ENCODE peak calls at places on chromosome 5, in five cellular contexts. A, N, I, U and T are unnamed samples.

GRCh38 chr5:172443441-172444109 is 10.8 kb downstream of the SH3PXD2B start:
- DNase-seq in A (no peak), N (peak), I (peak), U (peak), T (peak)

GRCh38 chr5:38157024-38157423 is 101.3 kb upstream of the EGFLAM start:
- DNase-seq in A (no peak), N (no peak), I (no peak), U (no peak), T (no peak)

GRCh38 chr5:14142202-14142855 is 813 bp upstream of the TRIO start:
- DNase-seq in A (no peak), N (no peak), I (no peak), U (no peak), T (peak)

GRCh38 chr5:80641353-80641752 is 13.1 kb upstream of the MSH3 start:
- DNase-seq in A (no peak), N (no peak), I (no peak), U (no peak), T (no peak)

GRCh38 chr5:179405426-179406030 is 60.3 kb upstream of the ADAMTS2 start:
- DNase-seq in A (no peak), N (no peak), I (no peak), U (no peak), T (no peak)

GRCh38 chr5:113212244-113212920 is 222.4 kb downstream of the TSSK1B start:
- DNase-seq in A (no peak), N (peak), I (peak), U (no peak), T (peak)

GRCh38 chr5:172733179-172733973 is 37.6 kb downstream of the DUSP1 start:
- DNase-seq in A (no peak), N (peak), I (peak), U (peak), T (peak)

GRCh38 chr5:14263700-14264099 is 120.6 kb downstream of the TRIO start:
- DNase-seq in A (no peak), N (no peak), I (no peak), U (no peak), T (no peak)

GRCh38 chr5:109345699-109346098 is 64.1 kb downstream of the PJA2 start:
- DNase-seq in A (no peak), N (no peak), I (no peak), U (no peak), T (no peak)

GRCh38 chr5:171954721-171955120 is 51.7 kb downstream of the FBXW11 start:
- DNase-seq in A (peak), N (peak), I (peak), U (no peak), T (no peak)

DNA sequence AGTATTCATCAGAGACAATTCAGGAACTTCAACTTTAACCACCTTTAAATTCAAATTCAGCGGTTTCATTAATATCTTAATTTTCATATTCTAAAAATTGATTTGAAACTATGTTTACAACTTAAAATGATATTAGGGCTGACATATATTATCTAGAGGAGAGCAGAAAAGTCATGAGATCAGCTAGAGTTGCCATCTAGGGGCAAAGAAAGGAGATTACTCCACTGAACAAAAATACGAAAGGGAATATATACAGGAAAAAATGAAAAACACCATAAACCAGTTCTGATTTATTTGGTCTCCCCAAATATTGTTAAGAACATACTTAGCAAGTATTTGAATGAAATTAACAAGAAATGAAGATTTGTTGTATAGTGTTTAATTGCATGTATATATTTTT is 946.3 kb downstream of the DTWD2 start:
- DNase-seq in A (no peak), N (no peak), I (no peak), U (no peak), T (peak)
- TF ChIP-seq CTCF in A (no peak), N (no peak), I (no peak), U (no peak), T (no peak)

GRCh38 chr5:58764199-58764598 is 181.3 kb downstream of the RAB3C start:
- DNase-seq in A (no peak), N (no peak), I (no peak), U (no peak), T (no peak)

GRCh38 chr5:58761418-58761817 is 178.5 kb downstream of the RAB3C start:
- DNase-seq in A (no peak), N (no peak), I (no peak), U (no peak), T (no peak)

GRCh38 chr5:58755397-58755796 is 172.5 kb downstream of the RAB3C start:
- DNase-seq in A (no peak), N (no peak), I (no peak), U (no peak), T (no peak)

GRCh38 chr5:58763390-58763789 is 180.5 kb downstream of the RAB3C start:
- DNase-seq in A (no peak), N (no peak), I (no peak), U (no peak), T (no peak)

DNA sequence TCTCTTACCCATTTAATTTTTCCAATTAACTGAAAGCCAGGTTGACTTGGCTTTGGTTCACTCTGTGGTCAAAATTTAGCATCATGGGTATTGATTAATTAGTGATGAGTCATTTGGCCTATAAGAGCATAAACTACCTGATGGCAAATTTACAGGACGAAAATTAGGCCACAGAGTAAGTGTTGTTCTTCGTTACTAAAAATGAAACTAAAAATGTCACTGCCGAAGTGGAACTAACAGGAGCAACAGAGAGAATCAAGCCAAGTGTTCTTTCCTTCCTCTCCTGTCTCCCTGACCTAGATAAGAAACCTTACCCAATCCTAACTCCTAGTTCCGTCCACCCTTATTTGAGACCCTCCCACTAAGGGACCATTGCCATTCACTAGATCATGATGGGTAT is 176.9 kb downstream of the RAB3C start:
- DNase-seq in A (no peak), N (no peak), I (no peak), U (no peak), T (no peak)
- H3K4me3 ChIP-seq in A (peak), N (no peak), I (no peak), U (no peak), T (no peak)

GRCh38 chr5:18105449-18105848 is 471.2 kb downstream of the TAF11L14 start:
- DNase-seq in A (no peak), N (no peak), I (no peak), U (no peak), T (no peak)

GRCh38 chr5:18101532-18101931 is 467.3 kb downstream of the TAF11L14 start:
- DNase-seq in A (no peak), N (no peak), I (no peak), U (no peak), T (no peak)

GRCh38 chr5:18102733-18103132 is 468.5 kb downstream of the TAF11L14 start:
- DNase-seq in A (no peak), N (no peak), I (no peak), U (no peak), T (no peak)
- TF ChIP-seq CTCF in A (no peak), N (no peak), I (no peak), U (no peak), T (no peak)

DNA sequence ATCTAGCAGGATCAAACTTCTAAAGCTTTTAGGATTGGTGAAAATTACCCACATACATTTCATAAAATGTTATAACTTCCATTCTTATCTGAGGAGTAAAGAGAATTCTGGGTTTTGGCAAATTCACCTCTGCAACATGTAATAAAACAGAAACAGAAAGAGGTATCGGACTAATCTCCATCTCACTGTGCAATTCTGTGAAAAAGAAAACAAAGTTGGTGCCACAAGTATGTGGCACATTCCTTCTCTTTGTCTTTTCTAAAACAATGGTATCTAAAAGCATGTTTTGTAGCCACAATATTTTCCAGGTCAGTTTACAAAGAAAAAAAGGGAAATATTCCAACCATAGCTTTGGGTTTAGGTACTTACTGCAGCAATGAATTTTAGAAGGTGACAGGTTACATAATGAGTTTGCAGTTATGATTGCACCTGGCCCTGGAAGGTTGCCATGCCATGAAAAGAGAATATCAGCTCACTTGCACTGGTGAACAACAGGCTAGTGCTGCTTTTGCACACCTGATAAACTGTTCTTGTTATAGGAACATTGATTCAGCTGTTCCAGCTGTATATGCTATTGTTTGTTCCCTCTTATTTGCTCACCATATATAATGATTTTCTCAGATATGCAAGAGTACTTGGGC is 491.3 kb upstream of the MEF2C start:
- DNase-seq in A (no peak), N (no peak), I (no peak), U (no peak), T (no peak)
- H3K4me3 ChIP-seq in A (no peak), N (no peak), I (no peak), U (no peak), T (no peak)

GRCh38 chr5:121273818-121274433 is 577.8 kb upstream of the FTMT start:
- DNase-seq in A (peak), N (peak), I (peak), U (peak), T (peak)

GRCh38 chr5:121279801-121280200 is 571.9 kb upstream of the FTMT start:
- DNase-seq in A (no peak), N (no peak), I (no peak), U (no peak), T (no peak)
- TF ChIP-seq CTCF in A (no peak), N (no peak), I (no peak), U (no peak), T (no peak)